ENCODE peak calls at places on chromosomes 5 and 9, in seven cellular contexts. B is ascending aorta, M is SK-N-SH, K is brain microvascular endothelial cell, N is prostate gland, T is IMR-90, J is fibroblast of lung. I is an unnamed sample. For H3K36me3, the result is how much of the 10 kb centered on the place peaks cover.

GRCh38 chr5:86008704-86009103 is 609.0 kb upstream of the COX7C start:
- DNase-seq in J (no peak), K (no peak), B (no peak), M (no peak), T (no peak), N (no peak), I (no peak)

GRCh38 chr5:170363671-170364070 is 25.5 kb downstream of the KCNMB1 start:
- DNase-seq in T (no peak), J (no peak), K (no peak), N (no peak), M (no peak), B (no peak), I (no peak)

GRCh38 chr5:45205403-45205961 is 396.7 kb downstream of the MRPS30 start:
- DNase-seq in M (no peak), K (no peak), N (no peak), B (no peak), J (no peak), T (no peak), I (no peak)

GRCh38 chr5:180116441-180117377 is 45.1 kb upstream of the RNF130 start:
- DNase-seq in N (peak), K (no peak), J (no peak), T (no peak), M (peak), B (no peak), I (peak)

GRCh38 chr5:9207820-9208418 is 338.0 kb downstream of the SEMA5A start:
- DNase-seq in N (no peak), K (no peak), T (peak), J (peak), B (no peak), M (peak), I (no peak)

GRCh38 chr5:179241175-179241574 is 104.1 kb downstream of the ADAMTS2 start:
- DNase-seq in T (no peak), K (no peak), N (no peak), M (no peak), B (no peak), J (no peak), I (peak)

GRCh38 chr5:17161669-17162068 is 55.8 kb upstream of the BASP1 start:
- DNase-seq in N (no peak), J (no peak), T (no peak), M (no peak), B (no peak), K (no peak), I (no peak)

GRCh38 chr5:41748631-41749030 is 121.6 kb downstream of the OXCT1 start:
- DNase-seq in N (no peak), J (peak), B (no peak), T (peak), M (no peak), K (peak), I (no peak)

GRCh38 chr5:67377651-67378050 is 181.1 kb upstream of the CD180 start:
- DNase-seq in J (no peak), M (no peak), K (no peak), N (no peak), T (no peak), B (no peak), I (no peak)

GRCh38 chr9:13607746-13608445 is 328.4 kb upstream of the MPDZ start:
- DNase-seq in J (peak), M (peak), T (no peak), K (no peak), N (peak), B (no peak), I (no peak)

GRCh38 chr9:36765468-36766341 is 193.0 kb downstream of the MELK start:
- DNase-seq in J (peak), M (peak), K (no peak), N (peak), T (peak), B (no peak), I (no peak)

GRCh38 chr9:119453980-119454379 is 84.7 kb upstream of the BRINP1 start:
- DNase-seq in T (no peak), K (no peak), M (no peak), J (no peak), N (no peak), B (no peak), I (no peak)

GRCh38 chr9:12923472-12924009 is 148.7 kb downstream of the LURAP1L start:
- DNase-seq in N (no peak), M (no peak), B (no peak), K (peak), J (peak), T (peak), I (no peak)

GRCh38 chr9:137316012-137316981 is 14.2 kb upstream of the NRARP start:
- DNase-seq in N (no peak), K (no peak), B (no peak), T (no peak), M (peak), J (no peak), I (peak)

GRCh38 chr9:94147776-94148175 is 63.5 kb downstream of the PTPDC1 start:
- DNase-seq in K (no peak), B (no peak), T (no peak), N (no peak), J (no peak), M (no peak), I (no peak)

DNA sequence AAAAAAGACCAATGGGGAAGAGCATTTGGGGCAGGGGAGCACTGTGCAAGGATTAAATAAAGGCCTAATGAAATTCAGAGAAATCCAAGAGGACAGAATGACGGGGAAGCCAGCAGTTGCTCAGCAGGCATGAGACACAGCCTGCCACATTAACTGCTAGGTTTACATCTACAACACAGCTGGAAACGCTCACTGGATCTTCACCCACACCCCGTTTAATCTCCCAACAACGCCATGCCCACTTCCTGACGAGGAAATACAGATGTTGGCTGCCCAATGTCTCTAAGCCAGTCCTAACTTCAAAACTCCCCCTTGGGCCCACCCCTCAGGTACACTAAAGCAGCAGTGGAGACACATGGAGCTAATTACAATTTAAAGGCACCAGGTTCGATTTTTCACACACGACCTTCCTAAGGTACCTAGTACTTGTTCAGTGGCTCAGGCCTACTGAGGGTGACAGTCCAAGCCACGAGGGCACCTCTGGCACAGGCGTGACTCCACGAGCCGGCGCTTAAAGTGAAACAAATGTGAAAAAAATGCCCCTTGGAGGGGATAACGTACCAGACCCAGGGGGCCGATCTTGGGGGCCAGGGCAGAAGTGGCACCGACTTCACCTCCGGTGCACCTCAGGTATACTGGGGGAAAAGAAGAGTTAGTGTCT is 906 bp downstream of the RPL12 start:
- DNase-seq in N (no peak), K (no peak), J (no peak), B (no peak), M (no peak), T (peak), I (no peak)
- H3K36me3 ChIP-seq in N (under half), K (half or more), J (under half), B (under half), M (under half), T (half or more), I (half or more)

GRCh38 chr9:114238471-114238870 is 83.1 kb downstream of the COL27A1 start:
- DNase-seq in M (no peak), N (no peak), B (no peak), J (peak), T (no peak), K (no peak), I (no peak)

GRCh38 chr9:114237781-114238180 is 82.4 kb downstream of the COL27A1 start:
- DNase-seq in T (no peak), M (no peak), B (no peak), K (no peak), J (peak), N (no peak), I (no peak)

GRCh38 chr9:114240647-114241558 is 82.0 kb upstream of the ORM1 start:
- DNase-seq in J (no peak), M (no peak), N (no peak), K (no peak), B (no peak), T (no peak), I (no peak)

GRCh38 chr9:114240216-114240615 is 82.7 kb upstream of the ORM1 start:
- DNase-seq in M (no peak), N (no peak), K (no peak), B (no peak), J (no peak), T (no peak), I (no peak)

GRCh38 chr9:114238919-114239879 is 83.7 kb upstream of the ORM1 start:
- DNase-seq in T (peak), B (no peak), J (peak), N (no peak), K (peak), M (peak), I (no peak)
- TF ChIP-seq CTCF in T (peak), B (no peak), J (peak), N (no peak), K (peak), M (peak), I (no peak)

GRCh38 chr5:144467795-144468194 is 297.1 kb downstream of the KCTD16 start:
- DNase-seq in J (peak), K (peak), N (peak), T (peak), M (peak), B (no peak), I (no peak)
- H3K4me3 ChIP-seq in J (no peak), K (no peak), N (no peak), T (no peak), M (no peak), B (no peak), I (no peak)

DNA sequence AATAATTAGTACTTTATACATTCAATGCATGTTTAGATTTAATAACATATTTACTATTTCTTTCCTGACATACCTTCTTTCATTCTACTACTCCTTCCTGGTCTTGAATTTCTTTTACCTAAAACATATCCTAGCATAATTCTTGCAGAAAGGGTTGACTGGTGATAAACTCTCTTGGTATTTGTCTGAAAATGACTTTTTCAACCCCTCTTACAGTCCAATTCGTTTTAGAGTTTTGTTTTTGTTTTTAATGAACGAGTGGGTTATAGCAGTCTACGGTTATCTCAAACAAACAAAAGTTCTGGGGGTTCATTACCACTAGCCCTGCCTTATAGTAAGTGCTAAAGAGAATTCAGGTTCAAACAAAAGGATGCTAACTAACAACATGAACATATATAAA is 69.6 kb upstream of the ALDH1B1 start:
- DNase-seq in B (no peak), M (no peak), J (no peak), N (no peak), T (no peak), K (no peak), I (no peak)
- H3K36me3 ChIP-seq in B (under half), M (under half), J (under half), N (under half), T (under half), K (under half), I (under half)